ENCODE peak calls at places on chromosomes 12 and 14, in six cellular contexts. P is astrocyte of the spinal cord; F is A549; D is heart right ventricle; J is activated CD4-positive, alpha-beta T cell treated with anti-CD3 and anti-CD28 coated beads for 1 hour; W is hepatocyte. S is an unnamed sample.

GRCh38 chr12:21337959-21338704 is 3.4 kb upstream of the SLCO1A2 start:
- DNase-seq in F (no peak), W (no peak), J (no peak), P (no peak), D (no peak), S (no peak)

GRCh38 chr12:1591029-1591428 is 3.4 kb downstream of the FBXL14 start:
- DNase-seq in F (peak; percentile 67), P (peak; percentile 45), W (peak; percentile 35), J (no peak), D (no peak), S (no peak)

GRCh38 chr12:112180422-112180821 is 55.1 kb downstream of the TRAFD1 start:
- DNase-seq in D (no peak), P (no peak), F (no peak), W (no peak), J (no peak), S (no peak)

GRCh38 chr12:54984602-54985376 is at the start of gene TESPA1:
- DNase-seq in D (peak; percentile 53), W (no peak), J (peak; percentile 73), P (no peak), F (no peak), S (peak; percentile 92)

GRCh38 chr12:39010406-39010805 is 105.0 kb upstream of the CPNE8 start:
- DNase-seq in W (no peak), J (no peak), F (no peak), P (no peak), D (no peak), S (no peak)

GRCh38 chr14:88385212-88386101 is at the start of gene SPATA7:
- DNase-seq in J (peak; percentile 71), W (peak; percentile 97), D (peak; percentile 94), F (peak; percentile 80), P (peak; percentile 91), S (peak; percentile 74)

GRCh38 chr12:62259311-62259992 is 752 bp upstream of the USP15 start:
- DNase-seq in W (peak; percentile 12), P (no peak), D (no peak), F (peak; percentile 8), J (no peak), S (peak; percentile 59)

GRCh38 chr12:51922762-51923505 is 15.6 kb downstream of the ACVRL1 start:
- DNase-seq in D (no peak), F (no peak), P (peak; percentile 47), J (no peak), W (no peak), S (no peak)

GRCh38 chr14:65412881-65413738 is 580 bp downstream of the FUT8 start:
- DNase-seq in D (no peak), P (peak; percentile 74), J (peak; percentile 8), F (peak; percentile 44), W (peak; percentile 89), S (peak; percentile 64)

GRCh38 chr14:104547310-104547997 is 32.1 kb upstream of the C14orf180 start:
- DNase-seq in D (no peak), F (no peak), J (no peak), W (no peak), P (no peak), S (no peak)